ENCODE peak calls at places on chromosomes 7 and 10, in six cellular contexts. F is body of pancreas, V is GM12878, A is AG09309, X is GM23338, W is AG04449. Q is an unnamed sample.
A peak's percentile ranks its signal among the peaks of the same experiment; 100 is the strongest.

GRCh38 chr10:97577701-97578100 is 5.1 kb downstream of the ANKRD2 start:
- DNase-seq in W (no peak), A (no peak), V (no peak), F (no peak), X (no peak), Q (no peak)

GRCh38 chr7:122488241-122488640 is 183.7 kb upstream of the FEZF1 start:
- DNase-seq in A (no peak), W (no peak), X (no peak), V (no peak), F (no peak), Q (no peak)

GRCh38 chr7:99631311-99632109 is 14.8 kb downstream of the ZSCAN25 start:
- DNase-seq in F (peak; percentile 58), X (peak; percentile 54), W (no peak), A (no peak), V (no peak), Q (no peak)

GRCh38 chr10:71572962-71573361 is 146.6 kb downstream of the C10orf105 start:
- DNase-seq in F (no peak), W (no peak), X (no peak), A (no peak), V (no peak), Q (no peak)

GRCh38 chr10:71213761-71214440 is 1.5 kb downstream of the UNC5B start:
- DNase-seq in A (peak; percentile 82), X (peak; percentile 79), V (no peak), F (peak; percentile 66), W (peak; percentile 55), Q (no peak)

GRCh38 chr10:103557455-103557854 is 64.0 kb downstream of the NEURL1 start:
- DNase-seq in A (no peak), W (no peak), X (no peak), V (no peak), F (no peak), Q (peak; percentile 64)

GRCh38 chr10:43125881-43126731 is 12.1 kb upstream of the CSGALNACT2 start:
- DNase-seq in W (no peak), F (no peak), X (no peak), A (no peak), V (no peak), Q (no peak)

GRCh38 chr10:88315746-88316145 is 267.4 kb downstream of the RNLS start:
- DNase-seq in V (no peak), F (no peak), W (no peak), A (no peak), X (no peak), Q (no peak)

GRCh38 chr10:100621360-100622205 is 85.8 kb downstream of the HIF1AN start:
- DNase-seq in W (no peak), V (no peak), F (no peak), A (no peak), X (no peak), Q (no peak)

GRCh38 chr10:131811239-131812011 is 89.4 kb upstream of the PPP2R2D start:
- DNase-seq in X (no peak), W (no peak), A (no peak), F (no peak), V (no peak), Q (no peak)

GRCh38 chr10:124738441-124738840 is 5.7 kb downstream of the FAM53B start:
- DNase-seq in X (no peak), W (no peak), V (no peak), F (no peak), A (no peak), Q (no peak)

GRCh38 chr7:77288676-77289320 is 89.2 kb upstream of the FGL2 start:
- DNase-seq in X (no peak), A (no peak), V (no peak), W (no peak), F (no peak), Q (no peak)

GRCh38 chr10:49520122-49520775 is 18.7 kb downstream of the ERCC6 start:
- DNase-seq in A (no peak), V (no peak), X (no peak), F (no peak), W (no peak), Q (no peak)

GRCh38 chr7:99679400-99680191 is at the start of gene CYP3A5:
- DNase-seq in V (no peak), F (peak; percentile 86), W (no peak), X (no peak), A (no peak), Q (peak; percentile 84)

GRCh38 chr7:30521532-30521931 is 16.9 kb upstream of the GGCT start:
- DNase-seq in F (peak; percentile 26), W (peak; percentile 17), X (no peak), A (no peak), V (no peak), Q (no peak)

GRCh38 chr10:73819513-73820093 is 8.2 kb upstream of the NDST2 start:
- DNase-seq in V (no peak), F (peak; percentile 95), X (peak; percentile 48), A (no peak), W (no peak), Q (peak; percentile 90)

GRCh38 chr10:33253411-33253810 is 81.1 kb downstream of the NRP1 start:
- DNase-seq in A (no peak), F (no peak), X (no peak), W (no peak), V (no peak), Q (no peak)

GRCh38 chr10:4656576-4657194 is 169.3 kb upstream of the AKR1E2 start:
- DNase-seq in X (peak; percentile 84), A (no peak), V (no peak), W (no peak), F (peak; percentile 55), Q (no peak)

GRCh38 chr7:151472644-151473380 is 32.9 kb upstream of the CRYGN start:
- DNase-seq in F (no peak), W (no peak), X (no peak), A (no peak), V (peak; percentile 83), Q (no peak)

DNA sequence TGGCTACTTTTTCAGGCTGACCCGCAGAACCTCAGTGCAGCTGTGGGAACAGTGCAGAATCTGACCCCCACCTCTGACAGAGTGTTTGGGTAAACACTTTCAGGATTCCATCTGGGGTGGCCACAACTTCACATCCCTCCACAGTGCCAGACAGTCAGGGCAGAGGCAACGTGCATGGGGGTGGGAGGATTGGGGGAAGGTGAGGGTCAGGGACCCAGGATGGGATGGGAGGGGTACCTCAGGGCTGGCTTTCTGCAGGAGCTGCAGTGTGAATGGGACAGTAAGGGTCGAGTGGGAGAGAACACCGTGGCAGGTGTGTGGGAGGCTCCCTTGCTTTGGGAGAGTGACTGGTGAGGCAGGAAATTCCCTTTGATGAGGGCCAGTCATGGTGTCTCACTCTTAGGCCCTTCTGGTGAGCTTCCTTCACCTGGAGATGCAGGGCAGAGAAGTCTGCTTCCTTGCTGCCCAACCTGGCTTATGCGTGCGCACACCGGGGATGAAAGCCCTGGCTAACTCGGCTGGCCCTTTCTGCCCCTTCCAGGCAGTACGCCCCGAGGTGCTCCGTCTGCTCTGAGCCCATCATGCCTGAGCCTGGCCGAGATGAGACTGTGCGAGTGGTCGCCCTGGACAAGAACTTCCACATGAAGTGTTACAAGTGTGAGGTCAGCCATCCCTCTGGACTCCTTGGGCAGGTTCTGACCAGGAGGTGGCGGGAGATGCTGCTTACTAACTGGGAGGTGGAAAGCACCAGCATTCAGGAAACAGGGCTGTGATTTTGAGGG is 8.4 kb downstream of the ZYX start:
- DNase-seq in V (no peak), A (no peak), F (no peak), X (no peak), W (no peak), Q (no peak)
- TF ChIP-seq CTCF in V (no peak), A (peak; percentile 9), F (no peak), X (no peak), W (no peak), Q (no peak)

DNA sequence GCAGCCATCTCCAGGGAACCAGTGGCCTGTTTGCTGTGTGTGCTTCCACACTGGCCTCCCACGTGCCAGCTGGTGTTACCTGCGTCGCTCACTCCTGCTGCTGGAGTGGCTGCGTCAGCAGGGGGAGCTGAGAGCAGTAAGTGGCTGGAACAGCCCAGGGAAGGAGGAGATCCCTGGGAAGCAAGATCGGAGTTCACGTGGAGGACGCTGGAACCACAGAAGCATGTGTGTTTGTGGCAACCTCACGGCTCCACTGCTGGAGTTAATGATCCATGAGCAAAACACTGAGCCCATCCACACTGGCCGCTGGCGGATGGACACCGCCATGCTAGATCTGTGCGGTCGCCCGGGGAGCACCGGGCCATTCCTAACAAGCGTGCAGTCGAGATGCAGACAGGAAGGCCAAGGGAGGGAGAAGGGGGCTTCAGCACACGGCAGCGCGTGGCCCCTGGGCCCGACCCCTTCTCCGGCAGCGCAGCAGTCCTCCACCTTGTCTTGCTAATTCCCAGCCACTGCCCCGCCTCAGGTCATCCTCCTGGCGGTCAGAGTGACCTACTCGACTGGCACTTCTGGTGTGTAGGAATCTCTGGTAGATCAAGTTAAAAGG is 68.5 kb upstream of the EEPD1 start:
- DNase-seq in V (no peak), A (peak; percentile 8), X (peak; percentile 76), W (no peak), F (peak; percentile 91), Q (peak; percentile 85)
- TF ChIP-seq CTCF in V (no peak), A (peak; percentile 49), X (peak; percentile 40), W (peak; percentile 66), F (peak; percentile 76), Q (peak; percentile 25)

DNA sequence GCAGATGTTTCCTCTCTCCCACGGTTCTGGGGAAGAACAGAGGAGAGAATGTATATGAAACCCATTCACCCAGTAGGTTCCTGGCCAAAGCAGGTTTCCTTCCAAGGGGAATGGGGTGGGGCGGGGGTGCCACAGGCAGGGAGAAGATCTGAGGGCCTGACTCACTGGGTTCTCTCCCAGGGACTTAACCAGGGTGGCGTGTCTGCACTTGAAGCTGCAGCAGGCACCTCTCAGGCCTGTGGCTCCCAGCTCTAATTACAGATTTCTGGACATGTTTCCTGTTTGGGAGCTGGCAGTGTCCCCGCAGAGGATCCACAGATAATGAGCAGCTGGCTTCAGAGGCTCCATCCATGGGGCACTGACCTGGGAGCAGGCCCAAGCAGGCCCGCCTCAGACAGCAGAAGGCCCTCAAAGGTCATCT is 50.2 kb upstream of the ZMIZ1 start:
- DNase-seq in F (no peak), V (no peak), W (no peak), X (no peak), A (no peak), Q (no peak)
- TF ChIP-seq CTCF in F (no peak), V (no peak), W (no peak), X (no peak), A (no peak), Q (no peak)

GRCh38 chr7:141738592-141739013 is 445 bp downstream of the SSBP1 start:
- DNase-seq in F (no peak), V (no peak), A (no peak), X (no peak), W (no peak), Q (no peak)
- TF ChIP-seq CTCF in F (no peak), V (peak; percentile 14), A (no peak), X (no peak), W (no peak), Q (no peak)

GRCh38 chr7:25026156-25026555 is 46.2 kb upstream of the OSBPL3 start:
- DNase-seq in A (no peak), W (no peak), F (no peak), V (no peak), X (peak; percentile 71), Q (no peak)
- TF ChIP-seq CTCF in A (no peak), W (no peak), F (no peak), V (no peak), X (no peak), Q (no peak)

GRCh38 chr10:122648599-122649428 is 50.8 kb downstream of the C10orf120 start:
- DNase-seq in W (no peak), F (peak; percentile 80), A (no peak), X (peak; percentile 82), V (no peak), Q (peak; percentile 63)
- TF ChIP-seq CTCF in W (peak; percentile 69), F (peak; percentile 91), A (peak; percentile 62), X (peak; percentile 84), V (peak; percentile 68), Q (peak; percentile 58)

Q was measured in mucosa of descending colon.